ENCODE peak calls at places on chromosomes 6 and 20, in nine cellular contexts. I is endothelial cell of umbilical vein, U is left ventricle myocardium inferior, B is K562, D is AG04450, K is MM.1S, N is HL-60, Z is pancreas, A is psoas muscle. Y is an unnamed sample.
A peak's percentile ranks its signal among the peaks of the same experiment; 100 is the strongest.

GRCh38 chr20:43603124-43603523 is 12.4 kb downstream of the IFT52 start:
- DNase-seq in I (no peak), U (no peak), B (no peak), D (no peak), K (no peak), N (no peak), Z (no peak), A (no peak), Y (no peak)

GRCh38 chr6:31763617-31763940 is 1.1 kb downstream of the SAPCD1 start:
- DNase-seq in I (peak; percentile 29), U (no peak), B (no peak), D (no peak), K (no peak), N (no peak), Z (no peak), A (no peak), Y (no peak)

GRCh38 chr6:127484207-127484858 is 25.1 kb upstream of the KIAA0408 start:
- DNase-seq in I (peak; percentile 12), U (no peak), B (no peak), D (no peak), K (peak; percentile 89), N (no peak), Z (no peak), A (no peak), Y (no peak)

GRCh38 chr6:64732888-64733287 is 974.1 kb downstream of the EYS start:
- DNase-seq in I (peak; percentile 58), U (no peak), B (no peak), D (no peak), K (no peak), N (no peak), Z (no peak), A (no peak), Y (no peak)

GRCh38 chr6:42113929-42114636 is 28.3 kb downstream of the C6orf132 start:
- DNase-seq in I (no peak), U (no peak), B (no peak), D (no peak), K (no peak), N (no peak), Z (no peak), A (no peak), Y (no peak)

GRCh38 chr20:37336369-37337207 is 9.4 kb upstream of the SRC start:
- DNase-seq in I (no peak), U (peak; percentile 70), B (peak; percentile 71), D (no peak), K (peak; percentile 19), N (peak; percentile 91), Z (no peak), A (peak; percentile 74), Y (peak; percentile 82)

GRCh38 chr20:5024103-5024502 is 22.8 kb upstream of the SLC23A2 start:
- DNase-seq in I (no peak), U (no peak), B (no peak), D (no peak), K (no peak), N (no peak), Z (no peak), A (no peak), Y (no peak)

GRCh38 chr6:22062807-22063408 is 233.9 kb downstream of the PRL start:
- DNase-seq in I (peak; percentile 30), U (no peak), B (no peak), D (no peak), K (no peak), N (peak; percentile 28), Z (no peak), A (no peak), Y (peak; percentile 77)

GRCh38 chr20:58389324-58389967 is 417 bp downstream of the VAPB start:
- DNase-seq in I (peak; percentile 39), U (peak; percentile 41), B (peak; percentile 55), D (no peak), K (peak; percentile 51), N (peak; percentile 17), Z (no peak), A (no peak), Y (no peak)

GRCh38 chr20:61061981-61062380 is 190.1 kb upstream of the CDH4 start:
- DNase-seq in I (no peak), U (no peak), B (no peak), D (no peak), K (no peak), N (no peak), Z (no peak), A (no peak), Y (no peak)

GRCh38 chr6:32459781-32460424 is 20.2 kb downstream of the HLA-DRA start:
- DNase-seq in I (no peak), U (no peak), B (no peak), D (no peak), K (no peak), N (no peak), Z (no peak), A (no peak), Y (peak; percentile 47)

GRCh38 chr6:100490065-100490464 is 25.3 kb upstream of the SIM1 start:
- DNase-seq in I (no peak), U (no peak), B (no peak), D (no peak), K (no peak), N (no peak), Z (no peak), A (no peak), Y (no peak)

GRCh38 chr6:162119349-162119748 is 608.2 kb downstream of the PRKN start:
- DNase-seq in I (no peak), U (peak; percentile 21), B (no peak), D (no peak), K (no peak), N (peak; percentile 59), Z (no peak), A (no peak), Y (peak; percentile 51)

GRCh38 chr20:49276201-49276894 is 1.5 kb downstream of the ZNFX1 start:
- DNase-seq in I (peak; percentile 80), U (no peak), B (peak; percentile 52), D (no peak), K (no peak), N (peak; percentile 56), Z (no peak), A (no peak), Y (no peak)

DNA sequence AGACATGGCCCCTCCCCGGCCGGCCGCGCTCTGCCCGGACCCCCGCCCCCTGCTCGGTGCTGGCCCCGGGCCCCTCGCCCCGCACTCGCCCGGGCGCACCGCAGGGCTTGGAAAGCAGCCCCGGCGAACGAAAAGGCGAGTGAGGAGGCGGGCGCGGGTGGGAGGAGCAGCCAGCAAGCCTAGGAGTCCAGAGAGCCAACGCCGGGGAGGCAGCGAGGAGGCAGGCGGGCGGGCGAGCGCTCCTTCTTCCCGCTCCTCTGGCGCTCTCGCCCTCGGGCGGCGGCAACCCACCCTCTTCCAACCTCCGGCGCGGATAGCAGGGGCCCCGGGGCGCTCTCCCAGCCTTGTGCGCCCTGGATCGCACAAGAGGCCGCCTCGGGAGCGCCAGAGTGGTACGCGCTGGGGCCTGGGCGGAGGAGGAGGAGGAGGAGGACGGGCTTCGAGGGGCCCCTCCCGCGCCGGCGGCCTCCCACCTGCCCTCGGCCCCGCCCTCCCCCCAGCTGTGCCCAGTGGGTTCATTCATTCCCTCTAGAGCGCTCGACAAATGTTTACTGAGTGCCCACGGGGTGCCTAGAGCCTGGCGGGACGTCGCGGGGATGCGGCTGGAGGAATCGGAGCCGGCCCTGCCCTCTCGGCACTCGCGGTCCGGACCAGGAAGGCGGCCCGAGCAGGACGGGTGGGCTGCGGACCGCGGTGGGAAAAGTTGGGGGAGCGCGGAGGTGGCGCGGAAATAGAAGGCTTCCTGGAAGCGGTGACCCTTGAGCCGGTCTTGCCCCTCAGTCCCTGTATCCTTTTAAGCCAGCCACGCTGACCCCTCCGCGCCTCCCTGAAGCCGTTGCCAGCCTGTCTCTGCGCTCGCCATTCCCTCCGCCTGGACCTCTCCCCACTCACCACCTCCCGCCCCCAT is at the start of gene BMP7:
- DNase-seq in I (no peak), U (no peak), B (no peak), D (no peak), K (no peak), N (no peak), Z (peak; percentile 55), A (no peak), Y (no peak)
- H3K27ac ChIP-seq in I (no peak within 1 kb of the TSS), U (peak within 1 kb of the TSS; percentile 52), B (no peak within 1 kb of the TSS), D (no peak within 1 kb of the TSS), K (no peak within 1 kb of the TSS), N (no peak within 1 kb of the TSS), Z (no peak within 1 kb of the TSS), A (no peak within 1 kb of the TSS), Y (no peak within 1 kb of the TSS)

DNA sequence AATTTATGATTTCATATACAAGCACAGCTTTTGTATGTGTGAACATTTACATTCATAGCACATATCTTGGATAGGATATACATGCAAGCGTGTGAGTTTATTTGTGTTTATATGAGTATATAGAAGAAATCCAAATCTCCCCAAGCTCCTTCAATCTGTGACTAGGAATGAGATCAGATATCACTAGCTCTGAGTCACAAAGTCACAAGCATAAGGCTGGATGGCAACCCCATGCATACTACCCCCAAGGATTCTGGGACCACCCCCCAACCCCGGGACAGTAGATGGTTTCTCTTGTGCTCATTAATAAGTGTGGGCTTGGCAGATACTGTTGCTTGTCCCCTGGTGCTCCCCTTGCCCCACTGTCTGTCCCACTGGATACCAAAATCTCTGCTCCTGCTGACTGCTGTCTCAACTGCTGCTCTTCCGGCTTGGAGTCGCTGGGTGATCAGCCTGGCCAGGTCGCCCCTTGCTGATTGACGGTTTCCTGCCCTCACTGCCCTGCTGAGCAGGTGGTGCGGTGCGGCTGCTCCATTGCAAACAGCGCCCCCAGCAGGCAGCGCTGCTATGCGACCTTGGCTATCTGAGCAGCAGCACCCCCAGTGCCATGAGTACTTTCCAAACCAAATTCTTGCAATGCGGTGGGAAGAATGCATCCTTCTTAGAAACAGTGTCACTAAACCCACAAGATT is 279.4 kb downstream of the CD83 start:
- DNase-seq in I (no peak), U (no peak), B (peak; percentile 37), D (peak; percentile 16), K (no peak), N (no peak), Z (no peak), A (peak; percentile 55), Y (peak; percentile 46)
- TF ChIP-seq CTCF in I (no peak), U (no peak), B (peak; percentile 79), D (peak; percentile 48), K (no peak), N (no peak), Z (no peak), A (peak; percentile 30), Y (peak; percentile 34)

DNA sequence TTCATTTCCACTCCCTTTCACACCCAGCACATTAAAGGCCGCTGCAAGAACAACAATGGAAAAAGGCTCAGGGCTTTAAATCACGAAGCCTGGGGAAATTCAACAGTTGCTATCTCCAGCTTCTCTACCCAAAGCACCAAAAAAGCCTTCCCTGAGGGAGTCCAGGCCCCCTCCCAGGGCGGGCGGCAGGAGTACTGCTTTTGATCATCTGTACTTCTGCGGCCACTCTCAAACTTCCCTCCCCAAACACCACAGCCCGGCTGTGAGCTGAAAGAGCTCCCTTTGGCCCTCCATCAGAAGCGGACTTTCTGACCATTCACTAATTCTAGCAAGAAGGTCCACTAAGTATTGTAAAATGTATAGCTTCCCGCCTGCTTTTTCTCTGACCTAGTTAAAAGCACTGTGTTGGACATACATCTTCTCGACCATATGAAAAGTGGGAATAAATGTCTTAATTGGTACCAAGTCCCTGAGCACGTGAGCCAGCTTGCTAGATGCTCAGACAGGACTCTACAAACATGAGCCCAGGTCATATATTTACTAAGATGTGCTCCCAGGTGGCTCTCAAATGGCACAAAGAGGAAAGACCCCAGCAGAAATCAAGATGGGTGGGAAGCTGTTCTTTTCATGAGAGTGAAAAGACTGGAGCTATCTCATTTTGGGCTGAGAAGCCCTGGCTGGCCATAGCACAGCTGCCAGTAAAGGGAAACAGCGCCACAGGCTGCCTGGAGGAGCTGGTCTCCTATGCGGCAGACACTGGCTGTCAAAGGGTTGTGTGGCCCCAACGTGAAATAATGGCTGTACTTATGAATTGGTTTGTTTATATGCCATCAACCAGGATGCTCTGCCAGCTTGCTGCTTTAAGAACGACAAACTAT is 58.6 kb downstream of the GFOD1 start:
- DNase-seq in I (no peak), U (no peak), B (peak; percentile 16), D (no peak), K (no peak), N (peak; percentile 37), Z (no peak), A (no peak), Y (no peak)
- H3K4me3 ChIP-seq in I (no peak overlapping the region), U (no peak overlapping the region), B (no peak overlapping the region), D (no peak overlapping the region), K (peak overlapping the region; percentile 10), N (no peak overlapping the region), Z (no peak overlapping the region), A (no peak overlapping the region), Y (no peak overlapping the region)

GRCh38 chr20:62489186-62489939 is 13.6 kb upstream of the GATA5 start:
- DNase-seq in I (no peak), U (no peak), B (peak; percentile 53), D (no peak), K (no peak), N (no peak), Z (no peak), A (no peak), Y (no peak)
- H3K27ac ChIP-seq in I (no peak overlapping the region), U (no peak overlapping the region), B (no peak overlapping the region), D (no peak overlapping the region), K (no peak overlapping the region), N (no peak overlapping the region), Z (no peak overlapping the region), A (no peak overlapping the region), Y (no peak overlapping the region)

Y was measured in lower lobe of right lung.